ENCODE peak calls at places on chromosomes 5 and 9, in four cellular contexts. G, J, H and M are unnamed samples.

GRCh38 chr5:159184236-159184635 is 25.1 kb downstream of the RNF145 start:
- DNase-seq in J (peak), H (no peak), G (no peak), M (no peak)

GRCh38 chr5:180670157-180670556 is 20.8 kb upstream of the FLT4 start:
- DNase-seq in J (no peak), H (no peak), G (no peak), M (no peak)

GRCh38 chr5:137752873-137753226 is 1.3 kb downstream of the HNRNPA0 start:
- DNase-seq in G (no peak), H (peak), J (no peak), M (no peak)

GRCh38 chr9:126708178-126708577 is 94.5 kb downstream of the LMX1B start:
- DNase-seq in J (no peak), H (no peak), G (no peak), M (no peak)

GRCh38 chr5:61245486-61245885 is 83.2 kb upstream of the SMIM15 start:
- DNase-seq in H (no peak), G (no peak), J (peak), M (no peak)

GRCh38 chr5:132594170-132594569 is 37.4 kb downstream of the RAD50 start:
- DNase-seq in H (no peak), G (no peak), J (no peak), M (no peak)

GRCh38 chr5:132704875-132705274 is 31.1 kb downstream of the IL4 start:
- DNase-seq in G (peak), J (peak), H (no peak), M (no peak)

GRCh38 chr9:76486151-76486550 is 27.2 kb downstream of the GCNT1 start:
- DNase-seq in H (no peak), G (no peak), J (peak), M (no peak)

GRCh38 chr9:38313421-38313820 is 79.1 kb upstream of the ALDH1B1 start:
- DNase-seq in J (no peak), H (no peak), G (no peak), M (no peak)

GRCh38 chr5:145681686-145682085 is 153.5 kb downstream of the PRELID2 start:
- DNase-seq in H (peak), J (peak), G (peak), M (peak)

GRCh38 chr5:140357731-140358093 is 2.3 kb upstream of the SLC4A9 start:
- DNase-seq in H (peak), J (peak), G (peak), M (no peak)

GRCh38 chr9:28004900-28005299 is 431.6 kb upstream of the C9orf72 start:
- DNase-seq in H (no peak), G (no peak), J (no peak), M (no peak)

GRCh38 chr5:150446583-150446982 is 3.0 kb downstream of the RPS14 start:
- DNase-seq in H (no peak), G (no peak), J (no peak), M (no peak)

GRCh38 chr9:122318284-122318683 is 52.5 kb upstream of the PTGS1 start:
- DNase-seq in G (no peak), J (no peak), H (no peak), M (no peak)

GRCh38 chr5:22779499-22779898 is 73.6 kb downstream of the CDH12 start:
- DNase-seq in G (no peak), H (no peak), J (no peak), M (no peak)

GRCh38 chr5:11912-12311 is 80.1 kb upstream of the PLEKHG4B start:
- DNase-seq in H (no peak), G (no peak), J (no peak), M (no peak)

GRCh38 chr5:141958113-141958512 is at the start of gene PCDH12:
- DNase-seq in G (no peak), H (no peak), J (peak), M (no peak)

DNA sequence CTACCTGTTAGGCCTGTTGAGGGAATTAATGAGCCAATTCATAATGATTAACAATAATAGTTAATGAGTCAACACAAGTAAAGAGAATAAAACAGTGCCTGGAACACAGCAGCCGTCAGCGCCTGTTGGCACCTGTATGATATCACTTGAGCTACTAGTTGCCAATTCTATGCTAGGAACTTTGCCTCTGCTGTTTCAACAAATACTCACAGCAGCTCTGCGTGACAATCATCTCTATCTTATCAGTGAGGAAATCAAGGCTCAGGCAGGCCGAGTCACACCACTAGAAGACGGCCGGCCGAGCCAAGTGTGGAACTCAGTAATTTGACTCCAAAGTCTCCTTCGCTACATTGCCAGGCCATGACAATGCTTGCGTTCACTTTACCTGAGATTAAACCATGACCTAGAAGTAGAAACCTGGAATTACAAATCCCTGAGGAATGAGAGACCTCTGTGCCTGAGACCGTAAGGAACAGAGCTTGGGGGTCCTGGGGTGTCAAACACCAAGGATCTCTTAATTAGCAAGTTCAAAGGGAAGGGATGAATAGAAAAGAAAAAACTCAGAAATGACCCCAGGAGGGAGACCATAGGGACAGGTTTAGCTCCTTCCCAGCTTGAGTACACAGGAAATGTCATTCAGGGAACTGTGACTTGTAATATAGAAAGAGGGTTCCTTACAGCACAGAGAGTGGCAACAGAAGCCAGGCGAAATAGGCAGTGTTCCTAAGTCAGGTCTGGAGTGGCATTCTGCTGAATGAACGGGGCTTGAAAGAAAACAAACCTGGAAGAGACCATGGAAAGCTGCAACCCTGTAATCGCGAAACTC is 109.1 kb downstream of the SUSD1 start:
- DNase-seq in H (peak), J (peak), G (no peak), M (no peak)
- TF ChIP-seq CEBPB in H (no peak), J (peak), G (no peak), M (no peak)

DNA sequence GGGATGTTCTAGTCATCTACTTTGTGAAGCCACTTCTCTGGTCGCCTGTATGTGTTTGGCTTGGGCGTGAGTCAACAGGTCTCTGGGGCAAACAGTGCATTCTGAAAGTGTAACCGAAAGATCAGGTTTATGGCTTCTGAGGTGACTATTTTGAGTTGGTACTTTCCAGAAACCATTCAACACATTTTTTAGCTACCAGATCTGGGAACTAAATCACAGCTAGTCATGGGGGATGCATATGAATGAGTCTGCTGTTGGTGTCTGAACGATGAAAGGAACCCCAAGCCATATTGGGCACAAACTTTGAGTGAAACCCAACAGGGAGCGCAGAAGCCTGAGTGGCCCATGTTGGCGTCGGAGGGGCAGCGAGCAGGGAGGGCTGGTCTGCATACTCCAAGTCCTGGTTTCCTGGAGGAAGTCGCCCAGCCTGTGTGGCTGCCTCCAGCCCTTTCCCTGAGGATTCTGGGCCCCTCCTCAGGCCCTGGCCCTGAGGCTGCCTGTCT is 35.3 kb downstream of the UBE2QL1 start:
- DNase-seq in J (no peak), H (no peak), G (no peak), M (peak)
- TF ChIP-seq ELK1 in J (no peak), H (no peak), G (no peak), M (peak)

GRCh38 chr5:176743136-176743827 is 67.1 kb upstream of the UNC5A start:
- DNase-seq in G (no peak), H (no peak), J (no peak), M (no peak)
- TF ChIP-seq CEBPB in G (no peak), H (no peak), J (no peak), M (no peak)

GRCh38 chr5:103638979-103639378 is 76.4 kb upstream of the NUDT12 start:
- DNase-seq in J (no peak), G (no peak), H (no peak), M (no peak)
- TF ChIP-seq ELK1 in J (no peak), G (no peak), H (no peak), M (no peak)

GRCh38 chr5:108607421-108607820 is 140.3 kb upstream of the FER start:
- DNase-seq in G (no peak), H (no peak), J (no peak), M (no peak)

GRCh38 chr5:108602830-108603229 is 144.9 kb upstream of the FER start:
- DNase-seq in J (no peak), H (no peak), G (no peak), M (no peak)

DNA sequence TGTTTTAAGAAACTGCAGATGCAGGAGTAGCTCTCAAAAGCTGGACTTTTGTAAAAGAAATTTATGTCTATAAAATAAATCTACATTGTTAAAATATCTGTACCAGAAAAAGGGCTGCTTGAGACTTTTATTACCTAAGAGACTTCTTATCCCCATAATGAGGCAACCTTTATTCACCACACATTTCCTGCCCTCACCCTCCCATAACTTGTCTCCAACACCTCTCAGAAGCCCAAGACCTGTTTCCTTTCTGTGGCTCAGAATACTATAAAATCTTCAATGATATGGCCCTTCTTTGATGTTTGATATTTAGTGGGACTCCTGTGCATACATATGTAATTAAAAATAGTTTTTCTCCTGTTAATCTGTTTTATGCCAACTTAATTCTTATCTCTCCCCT is 141.5 kb upstream of the FER start:
- DNase-seq in J (no peak), H (no peak), G (no peak), M (no peak)
- TF ChIP-seq CEBPB in J (no peak), H (no peak), G (no peak), M (no peak)

GRCh38 chr9:72467766-72468738 is 53.4 kb upstream of the TMC1 start:
- DNase-seq in J (no peak), G (no peak), H (peak), M (no peak)
- TF ChIP-seq ELK1 in J (no peak), G (no peak), H (no peak), M (no peak)